ENCODE peak calls at places on chromosomes 12 and 14, in nine cellular contexts. One of them, this sample, is unnamed.

GRCh38 chr14:61588419-61588901 is 106.9 kb upstream of the HIF1A start:
- DNase-seq in T-helper 17 cell: no peak
- DNase-seq in non-pigmented ciliary epithelial cell: no peak
- DNase-seq in GM19239: no peak
- DNase-seq in endothelial cell: no peak
- DNase-seq in OCI-LY7: no peak
- DNase-seq in stimulated activated CD8-positive, alpha-beta memory T cell treated with anti-CD3 and anti-CD28 coated beads, Interleukin-4, amount 100 ng/mL, for 4 hours: no peak
- DNase-seq in WTC11: no peak
- DNase-seq in lower lobe of right lung: no peak
- DNase-seq in this sample: no peak

GRCh38 chr14:33457617-33458016 is 493.3 kb downstream of the EGLN3 start:
- DNase-seq in T-helper 17 cell: no peak
- DNase-seq in non-pigmented ciliary epithelial cell: no peak
- DNase-seq in GM19239: no peak
- DNase-seq in endothelial cell: no peak
- DNase-seq in OCI-LY7: no peak
- DNase-seq in stimulated activated CD8-positive, alpha-beta memory T cell treated with anti-CD3 and anti-CD28 coated beads, Interleukin-4, amount 100 ng/mL, for 4 hours: no peak
- DNase-seq in WTC11: no peak
- DNase-seq in lower lobe of right lung: no peak
- DNase-seq in this sample: no peak

GRCh38 chr14:51014086-51014485 is 69.8 kb upstream of the PYGL start:
- DNase-seq in T-helper 17 cell: no peak
- DNase-seq in non-pigmented ciliary epithelial cell: no peak
- DNase-seq in GM19239: no peak
- DNase-seq in endothelial cell: no peak
- DNase-seq in OCI-LY7: no peak
- DNase-seq in stimulated activated CD8-positive, alpha-beta memory T cell treated with anti-CD3 and anti-CD28 coated beads, Interleukin-4, amount 100 ng/mL, for 4 hours: no peak
- DNase-seq in WTC11: no peak
- DNase-seq in lower lobe of right lung: no peak
- DNase-seq in this sample: no peak

GRCh38 chr12:53174881-53175491 is 5.5 kb upstream of the ZNF740 start:
- DNase-seq in T-helper 17 cell: no peak
- DNase-seq in non-pigmented ciliary epithelial cell: no peak
- DNase-seq in GM19239: no peak
- DNase-seq in endothelial cell: no peak
- DNase-seq in OCI-LY7: peak
- DNase-seq in stimulated activated CD8-positive, alpha-beta memory T cell treated with anti-CD3 and anti-CD28 coated beads, Interleukin-4, amount 100 ng/mL, for 4 hours: no peak
- DNase-seq in WTC11: peak
- DNase-seq in lower lobe of right lung: no peak
- DNase-seq in this sample: no peak

GRCh38 chr14:98444077-98444476 is 827.9 kb downstream of the BCL11B start:
- DNase-seq in T-helper 17 cell: no peak
- DNase-seq in non-pigmented ciliary epithelial cell: no peak
- DNase-seq in GM19239: no peak
- DNase-seq in endothelial cell: no peak
- DNase-seq in OCI-LY7: no peak
- DNase-seq in stimulated activated CD8-positive, alpha-beta memory T cell treated with anti-CD3 and anti-CD28 coated beads, Interleukin-4, amount 100 ng/mL, for 4 hours: no peak
- DNase-seq in WTC11: no peak
- DNase-seq in lower lobe of right lung: no peak
- DNase-seq in this sample: no peak

GRCh38 chr14:64502476-64503183 is 1.0 kb downstream of the ZBTB25 start:
- DNase-seq in T-helper 17 cell: no peak
- DNase-seq in non-pigmented ciliary epithelial cell: no peak
- DNase-seq in GM19239: no peak
- DNase-seq in endothelial cell: no peak
- DNase-seq in OCI-LY7: peak
- DNase-seq in stimulated activated CD8-positive, alpha-beta memory T cell treated with anti-CD3 and anti-CD28 coated beads, Interleukin-4, amount 100 ng/mL, for 4 hours: no peak
- DNase-seq in WTC11: no peak
- DNase-seq in lower lobe of right lung: no peak
- DNase-seq in this sample: no peak

GRCh38 chr12:74552201-74552600 is 14.6 kb downstream of the ATXN7L3B start:
- DNase-seq in T-helper 17 cell: no peak
- DNase-seq in non-pigmented ciliary epithelial cell: no peak
- DNase-seq in GM19239: no peak
- DNase-seq in endothelial cell: no peak
- DNase-seq in OCI-LY7: no peak
- DNase-seq in stimulated activated CD8-positive, alpha-beta memory T cell treated with anti-CD3 and anti-CD28 coated beads, Interleukin-4, amount 100 ng/mL, for 4 hours: no peak
- DNase-seq in WTC11: no peak
- DNase-seq in lower lobe of right lung: no peak
- DNase-seq in this sample: no peak

GRCh38 chr14:91396959-91397815 is 20.4 kb downstream of the CCDC88C start:
- DNase-seq in T-helper 17 cell: no peak
- DNase-seq in non-pigmented ciliary epithelial cell: no peak
- DNase-seq in GM19239: peak
- DNase-seq in endothelial cell: no peak
- DNase-seq in OCI-LY7: peak
- DNase-seq in stimulated activated CD8-positive, alpha-beta memory T cell treated with anti-CD3 and anti-CD28 coated beads, Interleukin-4, amount 100 ng/mL, for 4 hours: no peak
- DNase-seq in WTC11: peak
- DNase-seq in lower lobe of right lung: peak
- DNase-seq in this sample: no peak

GRCh38 chr14:69716483-69717187 is 50.3 kb upstream of the SRSF5 start:
- DNase-seq in T-helper 17 cell: no peak
- DNase-seq in non-pigmented ciliary epithelial cell: peak
- DNase-seq in GM19239: no peak
- DNase-seq in endothelial cell: no peak
- DNase-seq in OCI-LY7: no peak
- DNase-seq in stimulated activated CD8-positive, alpha-beta memory T cell treated with anti-CD3 and anti-CD28 coated beads, Interleukin-4, amount 100 ng/mL, for 4 hours: no peak
- DNase-seq in WTC11: no peak
- DNase-seq in lower lobe of right lung: no peak
- DNase-seq in this sample: peak

GRCh38 chr14:77181603-77182437 is at the start of gene TMEM63C:
- DNase-seq in T-helper 17 cell: peak
- DNase-seq in non-pigmented ciliary epithelial cell: no peak
- DNase-seq in GM19239: peak
- DNase-seq in endothelial cell: peak
- DNase-seq in OCI-LY7: peak
- DNase-seq in stimulated activated CD8-positive, alpha-beta memory T cell treated with anti-CD3 and anti-CD28 coated beads, Interleukin-4, amount 100 ng/mL, for 4 hours: peak
- DNase-seq in WTC11: peak
- DNase-seq in lower lobe of right lung: no peak
- DNase-seq in this sample: no peak

GRCh38 chr14:48560421-48560820 is 885.0 kb upstream of the MDGA2 start:
- DNase-seq in T-helper 17 cell: no peak
- DNase-seq in non-pigmented ciliary epithelial cell: no peak
- DNase-seq in GM19239: no peak
- DNase-seq in endothelial cell: no peak
- DNase-seq in OCI-LY7: no peak
- DNase-seq in stimulated activated CD8-positive, alpha-beta memory T cell treated with anti-CD3 and anti-CD28 coated beads, Interleukin-4, amount 100 ng/mL, for 4 hours: no peak
- DNase-seq in WTC11: no peak
- DNase-seq in lower lobe of right lung: no peak
- DNase-seq in this sample: no peak

GRCh38 chr14:36517242-36518030 is 2.6 kb downstream of the NKX2-1 start:
- DNase-seq in T-helper 17 cell: no peak
- DNase-seq in non-pigmented ciliary epithelial cell: no peak
- DNase-seq in GM19239: peak
- DNase-seq in endothelial cell: no peak
- DNase-seq in OCI-LY7: no peak
- DNase-seq in stimulated activated CD8-positive, alpha-beta memory T cell treated with anti-CD3 and anti-CD28 coated beads, Interleukin-4, amount 100 ng/mL, for 4 hours: no peak
- DNase-seq in WTC11: peak
- DNase-seq in lower lobe of right lung: peak
- DNase-seq in this sample: no peak

GRCh38 chr14:63717704-63718103 is 10.2 kb downstream of the SGPP1 start:
- DNase-seq in T-helper 17 cell: no peak
- DNase-seq in non-pigmented ciliary epithelial cell: no peak
- DNase-seq in GM19239: no peak
- DNase-seq in endothelial cell: no peak
- DNase-seq in OCI-LY7: peak
- DNase-seq in stimulated activated CD8-positive, alpha-beta memory T cell treated with anti-CD3 and anti-CD28 coated beads, Interleukin-4, amount 100 ng/mL, for 4 hours: no peak
- DNase-seq in WTC11: no peak
- DNase-seq in lower lobe of right lung: no peak
- DNase-seq in this sample: no peak

GRCh38 chr14:68976160-68977067 is 2.7 kb downstream of the ACTN1 start:
- DNase-seq in T-helper 17 cell: no peak
- DNase-seq in non-pigmented ciliary epithelial cell: no peak
- DNase-seq in GM19239: no peak
- DNase-seq in endothelial cell: no peak
- DNase-seq in OCI-LY7: no peak
- DNase-seq in stimulated activated CD8-positive, alpha-beta memory T cell treated with anti-CD3 and anti-CD28 coated beads, Interleukin-4, amount 100 ng/mL, for 4 hours: no peak
- DNase-seq in WTC11: no peak
- DNase-seq in lower lobe of right lung: no peak
- DNase-seq in this sample: no peak

GRCh38 chr14:103132381-103133212 is 9.3 kb downstream of the TNFAIP2 start:
- DNase-seq in T-helper 17 cell: no peak
- DNase-seq in non-pigmented ciliary epithelial cell: no peak
- DNase-seq in GM19239: no peak
- DNase-seq in endothelial cell: no peak
- DNase-seq in OCI-LY7: no peak
- DNase-seq in stimulated activated CD8-positive, alpha-beta memory T cell treated with anti-CD3 and anti-CD28 coated beads, Interleukin-4, amount 100 ng/mL, for 4 hours: no peak
- DNase-seq in WTC11: no peak
- DNase-seq in lower lobe of right lung: no peak
- DNase-seq in this sample: peak

GRCh38 chr12:121812320-121812871 is 8.6 kb downstream of the SETD1B start:
- DNase-seq in T-helper 17 cell: no peak
- DNase-seq in non-pigmented ciliary epithelial cell: no peak
- DNase-seq in GM19239: peak
- DNase-seq in endothelial cell: peak
- DNase-seq in OCI-LY7: peak
- DNase-seq in stimulated activated CD8-positive, alpha-beta memory T cell treated with anti-CD3 and anti-CD28 coated beads, Interleukin-4, amount 100 ng/mL, for 4 hours: no peak
- DNase-seq in WTC11: peak
- DNase-seq in lower lobe of right lung: peak
- DNase-seq in this sample: no peak

GRCh38 chr14:72607386-72608125 is 286.3 kb downstream of the DPF3 start:
- DNase-seq in T-helper 17 cell: no peak
- DNase-seq in non-pigmented ciliary epithelial cell: no peak
- DNase-seq in GM19239: no peak
- DNase-seq in endothelial cell: no peak
- DNase-seq in OCI-LY7: no peak
- DNase-seq in stimulated activated CD8-positive, alpha-beta memory T cell treated with anti-CD3 and anti-CD28 coated beads, Interleukin-4, amount 100 ng/mL, for 4 hours: no peak
- DNase-seq in WTC11: no peak
- DNase-seq in lower lobe of right lung: no peak
- DNase-seq in this sample: no peak

GRCh38 chr12:25458047-25458552 is 95.0 kb downstream of the LMNTD1 start:
- DNase-seq in T-helper 17 cell: no peak
- DNase-seq in non-pigmented ciliary epithelial cell: peak
- DNase-seq in GM19239: no peak
- DNase-seq in endothelial cell: no peak
- DNase-seq in OCI-LY7: no peak
- DNase-seq in stimulated activated CD8-positive, alpha-beta memory T cell treated with anti-CD3 and anti-CD28 coated beads, Interleukin-4, amount 100 ng/mL, for 4 hours: no peak
- DNase-seq in WTC11: no peak
- DNase-seq in lower lobe of right lung: no peak
- DNase-seq in this sample: no peak

GRCh38 chr14:101025656-101026055 is 122.1 kb upstream of the RTL1 start:
- DNase-seq in T-helper 17 cell: no peak
- DNase-seq in non-pigmented ciliary epithelial cell: no peak
- DNase-seq in GM19239: no peak
- DNase-seq in endothelial cell: no peak
- DNase-seq in OCI-LY7: no peak
- DNase-seq in stimulated activated CD8-positive, alpha-beta memory T cell treated with anti-CD3 and anti-CD28 coated beads, Interleukin-4, amount 100 ng/mL, for 4 hours: no peak
- DNase-seq in WTC11: no peak
- DNase-seq in lower lobe of right lung: no peak
- DNase-seq in this sample: peak

GRCh38 chr12:47863985-47864384 is 40.8 kb downstream of the VDR start:
- DNase-seq in T-helper 17 cell: no peak
- DNase-seq in non-pigmented ciliary epithelial cell: no peak
- DNase-seq in GM19239: no peak
- DNase-seq in endothelial cell: no peak
- DNase-seq in OCI-LY7: no peak
- DNase-seq in stimulated activated CD8-positive, alpha-beta memory T cell treated with anti-CD3 and anti-CD28 coated beads, Interleukin-4, amount 100 ng/mL, for 4 hours: no peak
- DNase-seq in WTC11: no peak
- DNase-seq in lower lobe of right lung: no peak
- DNase-seq in this sample: no peak

GRCh38 chr12:21656931-21657335 is 709 bp downstream of the LDHB start:
- DNase-seq in T-helper 17 cell: no peak
- DNase-seq in non-pigmented ciliary epithelial cell: no peak
- DNase-seq in GM19239: no peak
- DNase-seq in endothelial cell: peak
- DNase-seq in OCI-LY7: peak
- DNase-seq in stimulated activated CD8-positive, alpha-beta memory T cell treated with anti-CD3 and anti-CD28 coated beads, Interleukin-4, amount 100 ng/mL, for 4 hours: peak
- DNase-seq in WTC11: no peak
- DNase-seq in lower lobe of right lung: no peak
- DNase-seq in this sample: no peak

GRCh38 chr12:29782285-29782820 is 1.4 kb downstream of the TMTC1 start:
- DNase-seq in T-helper 17 cell: no peak
- DNase-seq in non-pigmented ciliary epithelial cell: peak
- DNase-seq in GM19239: no peak
- DNase-seq in endothelial cell: no peak
- DNase-seq in OCI-LY7: no peak
- DNase-seq in stimulated activated CD8-positive, alpha-beta memory T cell treated with anti-CD3 and anti-CD28 coated beads, Interleukin-4, amount 100 ng/mL, for 4 hours: no peak
- DNase-seq in WTC11: no peak
- DNase-seq in lower lobe of right lung: no peak
- DNase-seq in this sample: no peak

GRCh38 chr12:22856120-22856699 is 231.2 kb downstream of the ETNK1 start:
- DNase-seq in T-helper 17 cell: no peak
- DNase-seq in non-pigmented ciliary epithelial cell: no peak
- DNase-seq in GM19239: peak
- DNase-seq in endothelial cell: no peak
- DNase-seq in OCI-LY7: peak
- DNase-seq in stimulated activated CD8-positive, alpha-beta memory T cell treated with anti-CD3 and anti-CD28 coated beads, Interleukin-4, amount 100 ng/mL, for 4 hours: no peak
- DNase-seq in WTC11: no peak
- DNase-seq in lower lobe of right lung: no peak
- DNase-seq in this sample: no peak

GRCh38 chr14:74608959-74609611 is 3.0 kb downstream of the LTBP2 start:
- DNase-seq in T-helper 17 cell: peak
- DNase-seq in non-pigmented ciliary epithelial cell: no peak
- DNase-seq in GM19239: peak
- DNase-seq in endothelial cell: peak
- DNase-seq in OCI-LY7: peak
- DNase-seq in stimulated activated CD8-positive, alpha-beta memory T cell treated with anti-CD3 and anti-CD28 coated beads, Interleukin-4, amount 100 ng/mL, for 4 hours: peak
- DNase-seq in WTC11: peak
- DNase-seq in lower lobe of right lung: peak
- DNase-seq in this sample: peak

GRCh38 chr14:60700598-60700997 is 23.6 kb downstream of the SIX4 start:
- DNase-seq in T-helper 17 cell: no peak
- DNase-seq in non-pigmented ciliary epithelial cell: no peak
- DNase-seq in GM19239: no peak
- DNase-seq in endothelial cell: no peak
- DNase-seq in OCI-LY7: no peak
- DNase-seq in stimulated activated CD8-positive, alpha-beta memory T cell treated with anti-CD3 and anti-CD28 coated beads, Interleukin-4, amount 100 ng/mL, for 4 hours: no peak
- DNase-seq in WTC11: no peak
- DNase-seq in lower lobe of right lung: no peak
- DNase-seq in this sample: no peak

GRCh38 chr14:59126714-59127436 is 61.6 kb upstream of the DAAM1 start:
- DNase-seq in T-helper 17 cell: no peak
- DNase-seq in non-pigmented ciliary epithelial cell: peak
- DNase-seq in GM19239: peak
- DNase-seq in endothelial cell: peak
- DNase-seq in OCI-LY7: peak
- DNase-seq in stimulated activated CD8-positive, alpha-beta memory T cell treated with anti-CD3 and anti-CD28 coated beads, Interleukin-4, amount 100 ng/mL, for 4 hours: no peak
- DNase-seq in WTC11: no peak
- DNase-seq in lower lobe of right lung: no peak
- DNase-seq in this sample: no peak

GRCh38 chr12:49342914-49343731 is 3.6 kb upstream of the DNAJC22 start:
- DNase-seq in T-helper 17 cell: no peak
- DNase-seq in non-pigmented ciliary epithelial cell: no peak
- DNase-seq in GM19239: no peak
- DNase-seq in endothelial cell: no peak
- DNase-seq in OCI-LY7: peak
- DNase-seq in stimulated activated CD8-positive, alpha-beta memory T cell treated with anti-CD3 and anti-CD28 coated beads, Interleukin-4, amount 100 ng/mL, for 4 hours: no peak
- DNase-seq in WTC11: no peak
- DNase-seq in lower lobe of right lung: no peak
- DNase-seq in this sample: no peak

GRCh38 chr12:68915055-68915454 is 17.9 kb downstream of the CPM start:
- DNase-seq in T-helper 17 cell: no peak
- DNase-seq in non-pigmented ciliary epithelial cell: peak
- DNase-seq in GM19239: no peak
- DNase-seq in endothelial cell: no peak
- DNase-seq in OCI-LY7: no peak
- DNase-seq in stimulated activated CD8-positive, alpha-beta memory T cell treated with anti-CD3 and anti-CD28 coated beads, Interleukin-4, amount 100 ng/mL, for 4 hours: no peak
- DNase-seq in WTC11: no peak
- DNase-seq in lower lobe of right lung: no peak
- DNase-seq in this sample: no peak

GRCh38 chr12:13203028-13203922 is 6.7 kb downstream of the EMP1 start:
- DNase-seq in T-helper 17 cell: no peak
- DNase-seq in non-pigmented ciliary epithelial cell: no peak
- DNase-seq in GM19239: no peak
- DNase-seq in endothelial cell: peak
- DNase-seq in OCI-LY7: no peak
- DNase-seq in stimulated activated CD8-positive, alpha-beta memory T cell treated with anti-CD3 and anti-CD28 coated beads, Interleukin-4, amount 100 ng/mL, for 4 hours: no peak
- DNase-seq in WTC11: peak
- DNase-seq in lower lobe of right lung: peak
- DNase-seq in this sample: no peak

GRCh38 chr12:5441497-5442236 is 9.8 kb downstream of the NTF3 start:
- DNase-seq in T-helper 17 cell: no peak
- DNase-seq in non-pigmented ciliary epithelial cell: no peak
- DNase-seq in GM19239: no peak
- DNase-seq in endothelial cell: no peak
- DNase-seq in OCI-LY7: no peak
- DNase-seq in stimulated activated CD8-positive, alpha-beta memory T cell treated with anti-CD3 and anti-CD28 coated beads, Interleukin-4, amount 100 ng/mL, for 4 hours: no peak
- DNase-seq in WTC11: no peak
- DNase-seq in lower lobe of right lung: no peak
- DNase-seq in this sample: no peak

GRCh38 chr12:82314406-82314892 is 43.7 kb downstream of the CCDC59 start:
- DNase-seq in T-helper 17 cell: no peak
- DNase-seq in non-pigmented ciliary epithelial cell: no peak
- DNase-seq in GM19239: no peak
- DNase-seq in endothelial cell: peak
- DNase-seq in OCI-LY7: no peak
- DNase-seq in stimulated activated CD8-positive, alpha-beta memory T cell treated with anti-CD3 and anti-CD28 coated beads, Interleukin-4, amount 100 ng/mL, for 4 hours: no peak
- DNase-seq in WTC11: peak
- DNase-seq in lower lobe of right lung: peak
- DNase-seq in this sample: no peak

This sample was measured in CD14-positive monocyte.